ENCODE peak calls at places on chromosomes 5 and 9, in seven cellular contexts. W is dorsolateral prefrontal cortex, I is naive B cell, Z is NCI-H1417, C is HL-60, V is COR-L47, G is T follicular helper cell. J is an unnamed sample.

GRCh38 chr5:13976867-13977479 is 32.5 kb upstream of the DNAH5 start:
- DNase-seq in W (no peak), V (peak), Z (peak), G (no peak), C (no peak), I (no peak), J (no peak)

GRCh38 chr5:10276691-10277090 is 26.6 kb downstream of the CCT5 start:
- DNase-seq in Z (no peak), C (no peak), V (no peak), G (no peak), W (no peak), I (no peak), J (no peak)

GRCh38 chr5:40828021-40828631 is 6.9 kb downstream of the RPL37 start:
- DNase-seq in W (no peak), G (no peak), I (no peak), V (no peak), C (peak), Z (no peak), J (no peak)

GRCh38 chr5:3339092-3339797 is 256.4 kb upstream of the IRX1 start:
- DNase-seq in G (no peak), Z (peak), C (no peak), W (no peak), I (no peak), V (no peak), J (no peak)

GRCh38 chr9:114071197-114071795 is 6.8 kb downstream of the AMBP start:
- DNase-seq in V (no peak), I (no peak), G (no peak), C (no peak), W (no peak), Z (no peak), J (no peak)

GRCh38 chr5:5886812-5887486 is 464.5 kb downstream of the ICE1 start:
- DNase-seq in V (no peak), G (peak), I (peak), Z (peak), C (no peak), W (no peak), J (peak)

GRCh38 chr9:68690088-68690487 is 15.0 kb upstream of the PIP5K1B start:
- DNase-seq in I (no peak), C (no peak), W (no peak), V (no peak), G (no peak), Z (no peak), J (no peak)

GRCh38 chr5:39379683-39380082 is 15.4 kb upstream of the C9 start:
- DNase-seq in V (no peak), Z (no peak), C (no peak), I (no peak), G (no peak), W (no peak), J (no peak)

GRCh38 chr5:139895647-139896046 is 100.0 kb downstream of the PSD2 start:
- DNase-seq in Z (no peak), I (no peak), V (no peak), C (no peak), G (no peak), W (no peak), J (no peak)

GRCh38 chr9:74760031-74760700 is 127.6 kb downstream of the TRPM6 start:
- DNase-seq in G (no peak), I (no peak), V (no peak), C (no peak), Z (no peak), W (no peak), J (no peak)

GRCh38 chr5:43555895-43556606 is 826 bp downstream of the PAIP1 start:
- DNase-seq in C (peak), I (no peak), Z (peak), W (peak), V (no peak), G (peak), J (peak)

GRCh38 chr9:95206143-95206542 is 111.4 kb downstream of the FANCC start:
- DNase-seq in V (no peak), I (no peak), C (no peak), G (no peak), Z (no peak), W (no peak), J (no peak)

GRCh38 chr5:36202521-36202961 is 39.2 kb downstream of the NADK2 start:
- DNase-seq in Z (no peak), V (no peak), G (no peak), W (no peak), C (no peak), I (no peak), J (no peak)

GRCh38 chr5:153896701-153897100 is 142.0 kb downstream of the FAM114A2 start:
- DNase-seq in Z (peak), G (no peak), W (no peak), C (peak), I (no peak), V (no peak), J (no peak)

GRCh38 chr5:57841671-57842375 is 359.2 kb upstream of the ACTBL2 start:
- DNase-seq in C (no peak), V (no peak), G (no peak), I (no peak), W (no peak), Z (no peak), J (no peak)

GRCh38 chr5:10863763-10864383 is 102.8 kb upstream of the DAP start:
- DNase-seq in I (peak), Z (peak), V (peak), C (peak), W (no peak), G (no peak), J (peak)

GRCh38 chr5:135092476-135092875 is 58.4 kb upstream of the PITX1 start:
- DNase-seq in V (no peak), W (no peak), I (no peak), C (no peak), Z (no peak), G (no peak), J (no peak)

GRCh38 chr9:82117025-82117424 is 128.5 kb downstream of the SPATA31D1 start:
- DNase-seq in I (no peak), G (no peak), W (no peak), C (no peak), V (no peak), Z (peak), J (no peak)

GRCh38 chr9:131012396-131012917 is 3.5 kb downstream of the LAMC3 start:
- DNase-seq in W (no peak), Z (no peak), V (no peak), C (no peak), G (no peak), I (no peak), J (no peak)

GRCh38 chr9:112002847-112003457 is 106.3 kb downstream of the UGCG start:
- DNase-seq in Z (no peak), I (no peak), C (no peak), W (no peak), G (no peak), V (no peak), J (no peak)

GRCh38 chr9:128454991-128455390 is 815 bp upstream of the ODF2 start:
- DNase-seq in C (no peak), V (no peak), Z (peak), I (no peak), G (no peak), W (no peak), J (no peak)

GRCh38 chr9:109411818-109412352 is 86.2 kb downstream of the PTPN3 start:
- DNase-seq in V (peak), Z (peak), I (no peak), G (no peak), W (no peak), C (peak), J (peak)

GRCh38 chr9:10144336-10144735 is 468.5 kb downstream of the PTPRD start:
- DNase-seq in Z (peak), W (no peak), G (no peak), C (no peak), V (no peak), I (no peak), J (no peak)

J was measured in germinal center.